ENCODE peak calls at places on chromosomes 11 and 22, in four cellular contexts. R, E, V and M are unnamed samples.

GRCh38 chr22:47631571-47632102 is 869.2 kb downstream of the TBC1D22A start:
- DNase-seq in E (no peak), V (no peak), R (no peak), M (peak; percentile 79)

GRCh38 chr22:44620129-44620840 is 81.7 kb upstream of the PRR5 start:
- DNase-seq in V (peak; percentile 49), R (peak; percentile 36), E (no peak), M (peak; percentile 29)

GRCh38 chr11:9905562-9905961 is 241.7 kb downstream of the SWAP70 start:
- DNase-seq in V (no peak), E (no peak), R (no peak), M (no peak)

GRCh38 chr22:42296381-42296853 is 26.0 kb upstream of the TCF20 start:
- DNase-seq in V (no peak), R (no peak), E (no peak), M (no peak)

GRCh38 chr22:20566420-20567260 is 59.2 kb downstream of the MED15 start:
- DNase-seq in V (no peak), R (no peak), E (no peak), M (no peak)

GRCh38 chr11:93089474-93090102 is 108.2 kb downstream of the SLC36A4 start:
- DNase-seq in V (peak; percentile 17), R (no peak), E (no peak), M (peak; percentile 22)

GRCh38 chr11:35009191-35009940 is 92.9 kb downstream of the PDHX start:
- DNase-seq in V (peak; percentile 44), R (no peak), E (no peak), M (no peak)

GRCh38 chr11:119864836-119865235 is 135.8 kb upstream of the NECTIN1 start:
- DNase-seq in V (no peak), R (no peak), E (no peak), M (no peak)

GRCh38 chr11:9821008-9821752 is 157.3 kb downstream of the SWAP70 start:
- DNase-seq in V (no peak), R (no peak), E (no peak), M (no peak)

GRCh38 chr22:48703265-48703941 is 1124.3 kb downstream of the BRD1 start:
- DNase-seq in V (no peak), E (no peak), R (no peak), M (no peak)

GRCh38 chr22:44461083-44461375 is 37.0 kb downstream of the RTL6 start:
- DNase-seq in V (no peak), R (no peak), E (no peak), M (no peak)

GRCh38 chr11:115912484-115912945 is 408.3 kb upstream of the CADM1 start:
- DNase-seq in R (no peak), E (no peak), V (no peak), M (no peak)

GRCh38 chr11:123249354-123249753 is 54.3 kb upstream of the CLMP start:
- DNase-seq in R (no peak), V (no peak), E (no peak), M (no peak)

GRCh38 chr11:4921796-4922195 is 2.3 kb downstream of the OR51G1 start:
- DNase-seq in E (no peak), R (no peak), V (no peak), M (no peak)

GRCh38 chr11:11826260-11826659 is 15.5 kb upstream of the USP47 start:
- DNase-seq in E (no peak), R (no peak), V (no peak), M (no peak)

GRCh38 chr22:40401532-40401931 is 31.1 kb downstream of the SGSM3 start:
- DNase-seq in V (no peak), R (no peak), E (no peak), M (no peak)

GRCh38 chr11:120244476-120244875 is 4.5 kb downstream of the POU2F3 start:
- DNase-seq in V (no peak), E (no peak), R (no peak), M (no peak)

GRCh38 chr11:15565846-15566245 is 451.1 kb downstream of the INSC start:
- DNase-seq in V (no peak), E (no peak), R (no peak), M (no peak)

GRCh38 chr22:48979482-48979881 is 848.2 kb downstream of the BRD1 start:
- DNase-seq in V (peak; percentile 18), E (no peak), R (no peak), M (peak; percentile 16)

GRCh38 chr11:2886191-2886894 is 768 bp upstream of the CDKN1C start:
- DNase-seq in R (no peak), V (no peak), E (no peak), M (no peak)

GRCh38 chr22:46023558-46023981 is 46.6 kb upstream of the WNT7B start:
- DNase-seq in E (no peak), R (no peak), V (no peak), M (no peak)

GRCh38 chr22:49621601-49622210 is 206.0 kb downstream of the BRD1 start:
- DNase-seq in V (no peak), E (no peak), R (no peak), M (no peak)

GRCh38 chr11:77110836-77111235 is 8.2 kb downstream of the OMP start:
- DNase-seq in R (no peak), V (no peak), E (no peak), M (no peak)

GRCh38 chr11:95322546-95322945 is 91.5 kb upstream of the SESN3 start:
- DNase-seq in R (no peak), E (no peak), V (no peak), M (no peak)

GRCh38 chr11:129163714-129164164 is 28.4 kb downstream of the ARHGAP32 start:
- DNase-seq in V (no peak), R (no peak), E (no peak), M (no peak)

GRCh38 chr11:17720796-17721171 is 1.4 kb downstream of the MYOD1 start:
- DNase-seq in E (no peak), V (no peak), R (no peak), M (no peak)

GRCh38 chr11:127056338-127056971 is 55.9 kb upstream of the KIRREL3 start:
- DNase-seq in V (no peak), E (no peak), R (no peak), M (peak; percentile 13)

GRCh38 chr11:102770191-102770590 is 10.2 kb downstream of the MMP10 start:
- DNase-seq in V (no peak), E (no peak), R (no peak), M (no peak)

GRCh38 chr11:2378527-2379210 is 1.6 kb downstream of the CD81 start:
- DNase-seq in V (no peak), R (no peak), E (no peak), M (no peak)

GRCh38 chr11:15327786-15328231 is 213.1 kb downstream of the INSC start:
- DNase-seq in R (peak; percentile 60), E (no peak), V (peak; percentile 16), M (peak; percentile 65)

GRCh38 chr11:119144825-119145476 is 3.9 kb upstream of the ABCG4 start:
- DNase-seq in E (no peak), V (peak; percentile 77), R (no peak), M (peak; percentile 88)

GRCh38 chr11:15888596-15889345 is 467.6 kb downstream of the SOX6 start:
- DNase-seq in E (no peak), V (no peak), R (no peak), M (no peak)

GRCh38 chr22:41538583-41538982 is 5.7 kb downstream of the POLR3H start:
- DNase-seq in E (no peak), V (no peak), R (no peak), M (no peak)

GRCh38 chr11:3831378-3832239 is 9.2 kb downstream of the RHOG start:
- DNase-seq in V (no peak), R (no peak), E (no peak), M (no peak)

GRCh38 chr11:34595391-34595790 is 25.5 kb upstream of the EHF start:
- DNase-seq in R (no peak), E (no peak), V (no peak), M (no peak)

GRCh38 chr11:8149726-8150125 is 19.1 kb downstream of the RIC3 start:
- DNase-seq in R (no peak), E (no peak), V (no peak), M (no peak)

GRCh38 chr11:33869511-33870422 is 22.1 kb downstream of the LMO2 start:
- DNase-seq in R (no peak), V (no peak), E (no peak), M (peak; percentile 75)

GRCh38 chr11:68911731-68912130 is 8.0 kb downstream of the IGHMBP2 start:
- DNase-seq in V (no peak), R (no peak), E (no peak), M (no peak)

DNA sequence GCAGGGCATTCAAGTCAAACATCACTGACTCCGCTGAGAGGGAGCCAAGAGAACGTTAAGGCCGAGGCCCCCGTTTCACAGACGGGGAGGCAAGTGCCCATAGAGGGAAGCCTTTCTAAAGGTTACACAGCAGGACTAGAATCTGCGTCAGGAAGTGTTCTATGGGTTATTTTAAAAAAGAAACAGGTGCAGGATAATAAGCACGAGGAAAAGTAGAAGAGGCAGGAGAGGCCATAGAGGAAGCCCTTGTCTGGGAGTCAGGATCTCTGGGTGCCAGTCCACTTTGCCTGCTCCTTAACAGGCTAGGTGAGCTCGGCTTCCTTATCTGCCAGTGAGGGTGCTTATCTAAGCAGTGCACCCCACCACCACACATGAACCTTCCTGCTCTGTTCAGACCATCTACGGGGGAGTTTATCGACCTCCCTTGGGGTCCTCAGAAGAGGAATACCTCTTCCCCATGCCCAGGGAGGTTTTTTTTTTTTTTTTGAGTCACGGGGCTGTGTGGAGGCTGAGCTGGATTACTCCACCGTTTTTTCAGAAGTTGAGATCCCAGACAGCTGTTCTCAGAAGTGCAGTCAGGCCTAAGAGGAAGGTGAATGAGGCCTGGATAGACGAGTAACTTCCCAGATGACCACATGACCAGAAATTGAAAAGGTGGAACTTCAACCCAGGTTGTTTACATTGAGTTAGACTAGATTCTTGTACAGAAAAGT is 1.2 kb upstream of the FCHSD2 start:
- DNase-seq in V (peak; percentile 67), E (no peak), R (no peak), M (peak; percentile 64)
- TF ChIP-seq BRCA1 in V (no peak), E (no peak), R (no peak), M (no peak)

DNA sequence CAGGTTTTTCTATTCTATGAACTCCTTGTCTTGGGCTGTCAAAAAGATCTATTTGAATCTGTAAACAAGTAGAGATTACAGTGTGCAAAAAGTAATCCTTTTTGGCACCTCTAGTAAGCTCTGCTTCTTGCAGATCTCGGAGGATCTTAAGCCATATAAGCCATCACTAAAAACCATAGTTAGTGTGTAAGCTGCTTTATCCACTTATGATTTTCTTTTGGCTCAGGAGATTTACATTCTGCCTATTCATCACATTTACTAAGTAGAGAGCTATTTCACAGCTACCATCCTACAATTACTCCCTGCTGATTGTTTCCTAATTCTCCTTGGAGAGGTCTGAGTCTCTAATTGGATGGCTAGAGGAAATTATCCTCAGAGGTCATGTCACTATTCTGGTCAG is 385.7 kb downstream of the AASDHPPT start:
- DNase-seq in R (no peak), V (no peak), E (no peak), M (no peak)
- TF ChIP-seq BRCA1 in R (no peak), V (no peak), E (no peak), M (no peak)

GRCh38 chr22:25372000-25372595 is 152.7 kb downstream of the CRYBB2 start:
- DNase-seq in E (no peak), R (no peak), V (no peak), M (no peak)

GRCh38 chr22:25377699-25378098 is 158.3 kb downstream of the CRYBB2 start:
- DNase-seq in V (no peak), R (no peak), E (no peak), M (no peak)

GRCh38 chr22:25374871-25375270 is 155.4 kb downstream of the CRYBB2 start:
- DNase-seq in E (no peak), R (no peak), V (no peak), M (no peak)

GRCh38 chr22:25373961-25374360 is 154.5 kb downstream of the CRYBB2 start:
- DNase-seq in E (no peak), V (no peak), R (no peak), M (no peak)

GRCh38 chr22:25375683-25376082 is 156.2 kb downstream of the CRYBB2 start:
- DNase-seq in V (no peak), R (no peak), E (no peak), M (no peak)
- TF ChIP-seq BRCA1 in V (no peak), R (no peak), E (no peak), M (no peak)

GRCh38 chr11:117302228-117302627 is 11.1 kb downstream of the BACE1-AS start:
- DNase-seq in E (no peak), V (no peak), R (no peak), M (no peak)
- TF ChIP-seq BRCA1 in E (no peak), V (no peak), R (no peak), M (no peak)